ENCODE peak calls at places on chromosomes 6 and 20, in four cellular contexts. K is GM13977, F is HepG2, C is mesothelial cell of epicardium. D is an unnamed sample.
A peak's percentile ranks its signal among the peaks of the same experiment; 100 is the strongest.

GRCh38 chr20:24773168-24773567 is 175.9 kb upstream of the CST7 start:
- DNase-seq in K (no peak), F (no peak), C (no peak), D (no peak)

GRCh38 chr6:131063028-131063763 is at the start of gene EPB41L2:
- DNase-seq in K (peak; percentile 91), F (peak; percentile 91), C (peak; percentile 83), D (peak; percentile 95)

GRCh38 chr20:59765599-59766177 is 161.3 kb downstream of the PHACTR3 start:
- DNase-seq in K (no peak), F (no peak), C (no peak), D (peak; percentile 62)

GRCh38 chr6:33863723-33864440 is 60.1 kb upstream of the MLN start:
- DNase-seq in K (no peak), F (no peak), C (no peak), D (no peak)

GRCh38 chr6:157045831-157046454 is 268.8 kb downstream of the ARID1B start:
- DNase-seq in K (no peak), F (peak; percentile 29), C (no peak), D (no peak)

GRCh38 chr20:10671221-10671849 is 2.5 kb downstream of the JAG1 start:
- DNase-seq in K (peak; percentile 80), F (peak; percentile 93), C (no peak), D (peak; percentile 62)

GRCh38 chr6:155340464-155341129 is 26.3 kb upstream of the TFB1M start:
- DNase-seq in K (no peak), F (peak; percentile 76), C (no peak), D (no peak)

GRCh38 chr6:84768442-84769174 is 4.2 kb upstream of the TBX18 start:
- DNase-seq in K (no peak), F (no peak), C (no peak), D (peak; percentile 44)

GRCh38 chr6:167703781-167704180 is 122.9 kb upstream of the AFDN start:
- DNase-seq in K (no peak), F (no peak), C (no peak), D (no peak)

GRCh38 chr6:148720371-148720770 is 26.5 kb upstream of the UST start:
- DNase-seq in K (no peak), F (no peak), C (no peak), D (no peak)

GRCh38 chr6:165692106-165692653 is 29.1 kb upstream of the PDE10A start:
- DNase-seq in K (no peak), F (no peak), C (no peak), D (no peak)

GRCh38 chr6:35213824-35214756 is at the start of gene SCUBE3:
- DNase-seq in K (peak; percentile 85), F (no peak), C (peak; percentile 51), D (peak; percentile 76)

GRCh38 chr6:30074331-30075093 is 1.1 kb downstream of the RNF39 start:
- DNase-seq in K (no peak), F (no peak), C (no peak), D (peak; percentile 31)

GRCh38 chr6:138869343-138869742 is 73.5 kb downstream of the ECT2L start:
- DNase-seq in K (no peak), F (no peak), C (no peak), D (no peak)

GRCh38 chr6:42088101-42088591 is 37.8 kb downstream of the TAF8 start:
- DNase-seq in K (no peak), F (no peak), C (no peak), D (no peak)

GRCh38 chr6:42086665-42087050 is 36.3 kb downstream of the TAF8 start:
- DNase-seq in K (no peak), F (no peak), C (no peak), D (no peak)

GRCh38 chr6:42083530-42083929 is 33.2 kb downstream of the TAF8 start:
- DNase-seq in K (no peak), F (no peak), C (no peak), D (no peak)

GRCh38 chr6:42084889-42085288 is 34.6 kb downstream of the TAF8 start:
- DNase-seq in K (no peak), F (no peak), C (no peak), D (no peak)

DNA sequence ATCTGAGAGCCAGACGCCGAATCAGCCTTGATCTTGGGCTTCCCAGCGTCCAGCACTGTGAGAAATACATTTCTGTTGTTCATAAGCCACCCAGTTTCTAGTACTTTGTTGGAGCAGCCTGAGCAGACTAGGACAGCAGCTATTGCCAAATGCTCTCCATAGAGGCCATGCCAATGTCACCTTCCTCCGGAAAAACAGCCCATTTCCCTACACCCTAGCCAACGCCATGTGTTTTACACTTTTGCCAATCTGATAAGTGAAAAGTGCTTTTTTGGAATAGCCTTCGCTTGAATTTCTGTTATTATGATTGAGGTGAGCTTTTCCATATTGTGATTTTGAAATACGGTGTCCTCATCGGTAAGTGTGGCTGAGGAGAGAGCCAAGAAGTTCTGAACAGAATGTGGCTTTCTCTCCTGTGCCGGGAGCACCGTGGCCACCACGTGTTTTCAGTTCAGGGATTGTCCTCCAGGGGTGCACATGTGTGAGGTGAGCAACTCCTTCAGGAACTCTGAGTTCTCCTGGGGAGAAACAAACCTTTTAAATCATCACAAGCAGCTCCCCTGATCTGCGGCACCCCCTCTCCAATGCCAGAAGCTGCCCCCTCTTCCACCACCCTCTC is 35.8 kb downstream of the TAF8 start:
- DNase-seq in K (no peak), F (no peak), C (no peak), D (no peak)
- TF ChIP-seq CTCF in K (no peak), F (no peak), C (peak; percentile 25), D (peak; percentile 22)

GRCh38 chr6:7086488-7086887 is 21.3 kb upstream of the RREB1 start:
- DNase-seq in K (peak; percentile 56), F (no peak), C (no peak), D (no peak)
- TF ChIP-seq CTCF in K (peak; percentile 70), F (no peak), C (no peak), D (no peak)

DNA sequence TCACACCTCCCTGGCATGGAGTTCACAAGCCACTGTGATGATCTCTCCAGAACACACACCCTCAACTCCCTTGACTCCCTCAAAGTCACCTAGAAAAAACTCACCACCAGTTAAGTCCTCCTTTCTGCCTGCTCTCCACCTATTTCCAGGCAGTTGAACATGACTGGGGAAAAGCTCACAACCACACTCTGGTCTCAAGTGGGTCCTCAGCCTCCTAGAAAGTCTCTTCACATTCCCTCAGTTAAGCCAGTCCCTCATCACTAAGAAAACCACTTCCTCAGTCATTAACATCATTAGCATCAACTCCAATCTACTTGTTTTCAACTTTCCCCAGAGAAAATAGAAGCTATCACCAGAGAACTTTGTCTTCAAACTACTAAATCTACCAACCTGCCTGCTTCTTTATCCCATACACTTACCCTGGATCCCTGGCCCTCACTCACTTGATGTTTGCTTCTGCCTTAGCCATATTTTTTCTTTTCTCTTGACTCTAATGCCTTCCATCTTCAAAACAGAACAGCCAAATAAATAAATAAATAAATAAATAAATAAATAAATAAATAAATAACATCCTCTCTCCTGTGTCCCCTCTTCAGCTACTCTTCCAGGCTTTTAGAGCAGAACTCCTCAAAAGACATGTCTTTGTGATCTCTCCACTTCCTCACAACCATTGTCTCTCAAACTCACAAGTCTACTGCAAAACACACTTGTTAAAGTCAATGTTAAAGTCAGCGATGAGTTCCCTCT is 742.4 kb upstream of the FLRT3 start:
- DNase-seq in K (no peak), F (no peak), C (no peak), D (no peak)
- TF ChIP-seq CTCF in K (no peak), F (no peak), C (no peak), D (no peak)

DNA sequence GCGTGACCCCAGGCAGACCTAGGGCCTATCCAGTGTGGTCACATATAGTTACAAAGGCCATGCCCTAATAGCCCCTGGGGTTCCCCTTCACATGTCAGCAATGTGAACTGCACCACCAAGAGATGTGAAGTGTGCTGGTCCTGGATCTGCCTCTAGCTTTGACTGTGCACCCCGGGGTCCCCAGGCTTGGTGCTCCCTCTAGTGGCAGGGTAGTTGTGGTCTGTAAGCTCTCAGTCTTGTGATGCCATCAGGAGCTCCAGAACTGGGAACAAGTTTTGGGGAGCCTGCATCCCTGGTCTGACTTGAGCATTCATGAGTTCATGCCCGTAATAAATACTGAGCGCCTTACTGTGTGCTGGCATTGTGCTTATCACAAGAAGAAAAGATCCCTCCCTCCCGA is 143.4 kb downstream of the DHX35 start:
- DNase-seq in K (no peak), F (no peak), C (no peak), D (no peak)
- TF ChIP-seq CTCF in K (peak; percentile 5), F (peak; percentile 39), C (no peak), D (no peak)

GRCh38 chr20:32787168-32787567 is 25.0 kb downstream of the DNMT3B start:
- DNase-seq in K (no peak), F (no peak), C (no peak), D (no peak)

GRCh38 chr20:32790751-32791057 is 28.5 kb downstream of the DNMT3B start:
- DNase-seq in K (no peak), F (no peak), C (no peak), D (no peak)

GRCh38 chr20:32792316-32792715 is 27.4 kb upstream of the MAPRE1 start:
- DNase-seq in K (peak; percentile 81), F (peak; percentile 75), C (peak; percentile 45), D (peak; percentile 22)

GRCh38 chr20:32793059-32793458 is 26.7 kb upstream of the MAPRE1 start:
- DNase-seq in K (no peak), F (no peak), C (no peak), D (no peak)

GRCh38 chr20:32789896-32790750 is 27.9 kb downstream of the DNMT3B start:
- DNase-seq in K (peak; percentile 89), F (peak; percentile 68), C (peak; percentile 63), D (peak; percentile 81)
- TF ChIP-seq CTCF in K (peak; percentile 99), F (peak; percentile 100), C (peak; percentile 98), D (peak; percentile 100)

GRCh38 chr6:63571883-63572732 is at the start of the genes LOC128125822 and PTP4A1:
- DNase-seq in K (peak; percentile 95), F (peak; percentile 95), C (peak; percentile 94), D (peak; percentile 96)

GRCh38 chr6:63572733-63573139 is 456 bp downstream of the LOC128125822 start:
- DNase-seq in K (peak; percentile 23), F (no peak), C (peak; percentile 34), D (no peak)

GRCh38 chr6:63573899-63574553 is 1.7 kb downstream of the LOC128125822 start:
- DNase-seq in K (no peak), F (peak; percentile 87), C (no peak), D (peak; percentile 40)

GRCh38 chr6:63574554-63574900 is 2.2 kb downstream of the LOC128125822 start:
- DNase-seq in K (no peak), F (no peak), C (no peak), D (no peak)

GRCh38 chr6:63573140-63573898 is 1.0 kb downstream of the LOC128125822 start:
- DNase-seq in K (peak; percentile 70), F (peak; percentile 86), C (peak; percentile 49), D (peak; percentile 66)
- TF ChIP-seq CTCF in K (peak; percentile 12), F (peak; percentile 45), C (no peak), D (no peak)